ENCODE peak calls at places on chromosomes 16 and 17, in six cellular contexts. C, U, S, F, I and Z are unnamed samples.
A peak's percentile ranks its signal among the peaks of the same experiment; 100 is the strongest.

GRCh38 chr17:82278786-82279379 is 5.4 kb upstream of the CSNK1D start:
- DNase-seq in C (no peak), U (no peak), S (no peak), F (no peak), I (no peak), Z (no peak)

GRCh38 chr16:56354746-56355145 is 70.6 kb downstream of the AMFR start:
- DNase-seq in C (no peak), U (no peak), S (no peak), F (no peak), I (no peak), Z (no peak)

GRCh38 chr16:85446846-85447656 is 166.1 kb upstream of the GSE1 start:
- DNase-seq in C (no peak), U (no peak), S (no peak), F (no peak), I (no peak), Z (no peak)

GRCh38 chr17:78669975-78670518 is 92.9 kb upstream of the DNAH17 start:
- DNase-seq in C (no peak), U (no peak), S (no peak), F (no peak), I (no peak), Z (no peak)

GRCh38 chr17:12736526-12736925 is 52.8 kb upstream of the ARHGAP44 start:
- DNase-seq in C (no peak), U (no peak), S (no peak), F (no peak), I (no peak), Z (no peak)

GRCh38 chr17:32320847-32321246 is 21.1 kb downstream of the C17orf75 start:
- DNase-seq in C (no peak), U (no peak), S (no peak), F (no peak), I (no peak), Z (no peak)

GRCh38 chr17:82021728-82022309 is 859 bp downstream of the CENPX start:
- DNase-seq in C (no peak), U (no peak), S (peak; percentile 66), F (no peak), I (no peak), Z (peak; percentile 46)

GRCh38 chr16:25707982-25708583 is 16.3 kb downstream of the HS3ST4 start:
- DNase-seq in C (no peak), U (peak; percentile 25), S (peak; percentile 22), F (no peak), I (peak; percentile 17), Z (peak; percentile 29)